ENCODE peak calls at places on chromosomes 7 and 10, in eight cellular contexts. C is AG09309; U is AML-193; S is stimulated activated CD4-positive, alpha-beta T cell treated with anti-CD3 and anti-CD28 coated beads, Interleukin-1b, Interleukin-23, amount 100 ng/mL, for 1 hour; H is GM18507; G is astrocyte of the spinal cord; P is occipital lobe; B is activated CD4-positive, alpha-beta T cell treated with anti-CD3 and anti-CD28 coated beads, Interleukin-2, amount 50 U/mL, for 48 hours. O is an unnamed sample.

GRCh38 chr10:104479906-104480579 is 126.4 kb downstream of the CFAP58 start:
- DNase-seq in C (no peak), U (no peak), S (no peak), H (no peak), G (no peak), P (no peak), B (no peak), O (no peak)

GRCh38 chr10:76403876-76404275 is 972.5 kb downstream of the LRMDA start:
- DNase-seq in C (no peak), U (no peak), S (no peak), H (no peak), G (no peak), P (no peak), B (no peak), O (no peak)

GRCh38 chr7:50842061-50842460 is 59.4 kb upstream of the GRB10 start:
- DNase-seq in C (no peak), U (no peak), S (no peak), H (no peak), G (no peak), P (no peak), B (no peak), O (no peak)

GRCh38 chr7:25359471-25360059 is 131.3 kb upstream of the NPVF start:
- DNase-seq in C (no peak), U (no peak), S (no peak), H (no peak), G (peak; percentile 20), P (no peak), B (no peak), O (no peak)

GRCh38 chr10:117221156-117221711 is 19.7 kb upstream of the SLC18A2 start:
- DNase-seq in C (no peak), U (no peak), S (no peak), H (no peak), G (peak; percentile 5), P (no peak), B (no peak), O (no peak)

GRCh38 chr10:8331896-8332729 is 277.6 kb downstream of the GATA3 start:
- DNase-seq in C (no peak), U (peak; percentile 15), S (peak; percentile 75), H (peak; percentile 2), G (peak; percentile 79), P (peak; percentile 20), B (peak; percentile 81), O (no peak)

GRCh38 chr10:43340619-43341018 is 30.8 kb upstream of the FXYD4 start:
- DNase-seq in C (no peak), U (no peak), S (no peak), H (no peak), G (no peak), P (peak; percentile 51), B (no peak), O (no peak)

GRCh38 chr10:100886946-100887345 is 25.8 kb upstream of the SLF2 start:
- DNase-seq in C (no peak), U (no peak), S (no peak), H (no peak), G (no peak), P (no peak), B (no peak), O (no peak)

GRCh38 chr7:20539201-20539600 is 76.3 kb upstream of the ABCB5 start:
- DNase-seq in C (no peak), U (peak; percentile 13), S (no peak), H (no peak), G (no peak), P (no peak), B (no peak), O (no peak)

GRCh38 chr7:41189866-41190265 is 513.0 kb downstream of the INHBA start:
- DNase-seq in C (peak; percentile 78), U (no peak), S (no peak), H (no peak), G (peak; percentile 87), P (no peak), B (no peak), O (no peak)